ENCODE peak calls at places on chromosomes 13 and 19, in eight cellular contexts. N is PC-3, K is endothelial cell of umbilical vein, Z is A549, D is mammary epithelial cell, B is OCI-LY7, J is fibroblast of lung, E is neural progenitor cell. I is an unnamed sample.

GRCh38 chr13:65631078-65631477 is 1599.1 kb downstream of the PCDH9 start:
- DNase-seq in N (no peak), K (no peak), Z (no peak), D (no peak), B (no peak), J (no peak), E (no peak), I (no peak)

GRCh38 chr19:40803857-40804782 is 5.1 kb downstream of the EGLN2 start:
- DNase-seq in N (peak), K (no peak), Z (no peak), D (no peak), B (peak), J (no peak), E (no peak), I (no peak)

GRCh38 chr19:38543286-38543806 is 74.4 kb downstream of the MAP4K1 start:
- DNase-seq in N (no peak), K (no peak), Z (no peak), D (no peak), B (no peak), J (no peak), E (no peak), I (no peak)

GRCh38 chr13:113458218-113459065 is 5.2 kb upstream of the ADPRHL1 start:
- DNase-seq in N (no peak), K (no peak), Z (peak), D (no peak), B (no peak), J (peak), E (peak), I (no peak)

GRCh38 chr19:44747739-44748425 is 626 bp upstream of the BCL3 start:
- DNase-seq in N (peak), K (peak), Z (peak), D (peak), B (no peak), J (peak), E (peak), I (peak)

GRCh38 chr19:12195501-12195860 is 32.6 kb downstream of the ZNF136 start:
- DNase-seq in N (no peak), K (no peak), Z (no peak), D (no peak), B (no peak), J (peak), E (no peak), I (no peak)

GRCh38 chr19:7970716-7971448 is 27.4 kb upstream of the TIMM44 start:
- DNase-seq in N (peak), K (peak), Z (peak), D (no peak), B (peak), J (peak), E (peak), I (peak)

GRCh38 chr13:48828962-48829405 is 146.7 kb upstream of the FNDC3A start:
- DNase-seq in N (peak), K (no peak), Z (peak), D (peak), B (peak), J (peak), E (no peak), I (peak)

GRCh38 chr13:76647550-76647949 is 238.7 kb downstream of the KCTD12 start:
- DNase-seq in N (no peak), K (no peak), Z (no peak), D (no peak), B (no peak), J (peak), E (no peak), I (no peak)

GRCh38 chr19:9724157-9724556 is 44.4 kb downstream of the ZNF846 start:
- DNase-seq in N (no peak), K (no peak), Z (no peak), D (no peak), B (no peak), J (no peak), E (no peak), I (no peak)

GRCh38 chr19:13692096-13692495 is 72.2 kb upstream of the MRI1 start:
- DNase-seq in N (peak), K (no peak), Z (no peak), D (peak), B (no peak), J (peak), E (no peak), I (no peak)

GRCh38 chr19:32308436-32309077 is 36.9 kb upstream of the ZNF507 start:
- DNase-seq in N (no peak), K (no peak), Z (no peak), D (no peak), B (no peak), J (no peak), E (no peak), I (no peak)

GRCh38 chr13:109647046-109647445 is 139.3 kb downstream of the IRS2 start:
- DNase-seq in N (peak), K (no peak), Z (no peak), D (peak), B (no peak), J (peak), E (peak), I (no peak)
- H3K4me2 ChIP-seq in N (peak), K (no peak), Z (peak), D (no peak), B (no peak), J (no peak), E (peak), I (no peak)

GRCh38 chr13:78785764-78786163 is 126.8 kb upstream of the OBI1 start:
- DNase-seq in N (no peak), K (no peak), Z (no peak), D (no peak), B (no peak), J (no peak), E (no peak), I (no peak)
- H3K4me2 ChIP-seq in N (no peak), K (no peak), Z (no peak), D (no peak), B (no peak), J (no peak), E (no peak), I (no peak)

GRCh38 chr13:50318887-50319286 is 303.6 kb downstream of the KCNRG start:
- DNase-seq in N (no peak), K (no peak), Z (no peak), D (no peak), B (no peak), J (no peak), E (peak), I (no peak)

GRCh38 chr13:50323440-50324070 is 308.3 kb downstream of the KCNRG start:
- DNase-seq in N (peak), K (peak), Z (no peak), D (peak), B (no peak), J (peak), E (no peak), I (no peak)

GRCh38 chr13:50322006-50322405 is 306.8 kb downstream of the KCNRG start:
- DNase-seq in N (no peak), K (no peak), Z (no peak), D (no peak), B (no peak), J (no peak), E (no peak), I (no peak)

GRCh38 chr13:50320297-50320862 is 305.1 kb downstream of the KCNRG start:
- DNase-seq in N (peak), K (peak), Z (no peak), D (peak), B (no peak), J (peak), E (no peak), I (peak)

GRCh38 chr13:50319603-50320296 is 304.5 kb downstream of the KCNRG start:
- DNase-seq in N (peak), K (peak), Z (no peak), D (peak), B (no peak), J (peak), E (no peak), I (peak)
- H3K4me2 ChIP-seq in N (peak), K (peak), Z (peak), D (no peak), B (no peak), J (no peak), E (no peak), I (no peak)

GRCh38 chr19:43668406-43669158 is 1.4 kb downstream of the PLAUR start:
- DNase-seq in N (peak), K (peak), Z (peak), D (peak), B (peak), J (peak), E (peak), I (peak)
- H3K4me2 ChIP-seq in N (peak), K (peak), Z (peak), D (peak), B (peak), J (peak), E (peak), I (peak)

GRCh38 chr13:91154954-91155353 is 192.5 kb upstream of the MIR17HG start:
- DNase-seq in N (no peak), K (no peak), Z (no peak), D (no peak), B (no peak), J (no peak), E (no peak), I (no peak)
- H3K4me2 ChIP-seq in N (no peak), K (no peak), Z (no peak), D (no peak), B (no peak), J (no peak), E (no peak), I (peak)

DNA sequence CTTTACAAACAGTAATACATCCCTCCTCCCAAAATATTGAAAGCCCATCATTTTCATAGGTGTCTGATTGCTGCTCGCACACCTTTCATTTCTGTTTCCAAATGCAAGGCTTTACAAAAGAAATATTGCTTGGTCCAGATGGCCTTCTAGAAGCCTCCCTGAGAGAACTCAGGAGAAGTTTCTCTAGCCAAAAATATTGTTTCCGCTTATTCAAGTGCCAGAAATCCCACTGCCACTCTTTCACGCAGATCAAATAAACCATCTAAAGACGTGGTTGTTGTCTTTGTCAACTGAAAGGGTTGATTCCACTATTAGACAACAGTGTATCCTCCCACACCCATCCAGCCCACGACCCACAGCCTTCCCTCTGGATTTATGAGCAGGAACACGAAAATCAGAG is 96.2 kb downstream of the ZIC5 start:
- DNase-seq in N (no peak), K (no peak), Z (no peak), D (no peak), B (no peak), J (no peak), E (no peak), I (no peak)
- H3K4me2 ChIP-seq in N (no peak), K (no peak), Z (no peak), D (no peak), B (no peak), J (no peak), E (no peak), I (no peak)

DNA sequence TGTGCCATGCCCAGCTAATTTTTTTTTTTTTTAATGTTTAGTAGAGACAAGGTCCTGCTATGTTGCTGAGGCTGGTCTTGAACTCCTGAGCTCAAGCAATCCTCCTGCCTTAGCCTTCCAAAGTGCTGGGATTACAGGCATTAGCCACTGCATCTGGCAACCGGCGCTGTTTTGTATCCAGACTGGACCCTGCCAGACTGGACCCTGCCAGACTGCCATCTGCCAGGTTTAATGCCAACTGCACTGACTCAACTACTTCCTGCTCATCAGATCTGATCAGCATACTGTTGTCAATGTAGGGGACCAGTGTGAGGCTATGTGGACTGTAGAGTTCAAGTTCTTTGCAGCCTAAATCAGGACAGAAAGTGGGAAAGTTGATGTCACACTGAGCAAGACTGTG is 36.6 kb upstream of the ATP1A3 start:
- DNase-seq in N (no peak), K (no peak), Z (no peak), D (no peak), B (no peak), J (no peak), E (no peak), I (no peak)
- H3K4me2 ChIP-seq in N (no peak), K (no peak), Z (no peak), D (no peak), B (no peak), J (no peak), E (no peak), I (no peak)

GRCh38 chr13:98503175-98504028 is 73.5 kb downstream of the STK24 start:
- DNase-seq in N (no peak), K (no peak), Z (no peak), D (no peak), B (no peak), J (peak), E (no peak), I (no peak)

GRCh38 chr13:98506343-98507059 is 70.4 kb downstream of the STK24 start:
- DNase-seq in N (no peak), K (no peak), Z (no peak), D (no peak), B (no peak), J (peak), E (no peak), I (no peak)

GRCh38 chr13:98500963-98501421 is 75.9 kb downstream of the STK24 start:
- DNase-seq in N (no peak), K (no peak), Z (no peak), D (no peak), B (no peak), J (no peak), E (no peak), I (no peak)

GRCh38 chr13:98504371-98504963 is 72.4 kb downstream of the STK24 start:
- DNase-seq in N (no peak), K (no peak), Z (no peak), D (no peak), B (no peak), J (no peak), E (no peak), I (no peak)

GRCh38 chr13:98504029-98504351 is 72.9 kb downstream of the STK24 start:
- DNase-seq in N (no peak), K (no peak), Z (no peak), D (no peak), B (no peak), J (no peak), E (no peak), I (no peak)
- H3K4me2 ChIP-seq in N (no peak), K (no peak), Z (peak), D (no peak), B (no peak), J (peak), E (no peak), I (peak)

I was measured in hepatocyte.